ENCODE peak calls at places on chromosomes 16 and 17, in nine cellular contexts. A is BE2C, P is adrenal gland, L is brain microvascular endothelial cell, C is testis, S is kidney epithelial cell, R is thoracic aorta, X is GM23338, F is sigmoid colon. U is an unnamed sample.
A peak's percentile ranks its signal among the peaks of the same experiment; 100 is the strongest.

GRCh38 chr16:369866-370436 is 387 bp downstream of the MRPL28 start:
- DNase-seq in R (no peak), P (no peak), C (no peak), S (no peak), L (no peak), A (no peak), X (peak; percentile 71), F (peak; percentile 68), U (no peak)

GRCh38 chr16:12319464-12320030 is 343.0 kb downstream of the SNX29 start:
- DNase-seq in C (no peak), L (no peak), P (no peak), R (no peak), A (peak; percentile 22), S (no peak), X (peak; percentile 16), F (no peak), U (no peak)

GRCh38 chr17:951388-952132 is 28.0 kb downstream of the NXN start:
- DNase-seq in L (peak; percentile 83), S (peak; percentile 81), F (peak; percentile 85), P (peak; percentile 62), A (no peak), X (peak; percentile 85), R (no peak), C (no peak), U (peak; percentile 96)

GRCh38 chr17:21058098-21058893 is 15.5 kb upstream of the USP22 start:
- DNase-seq in A (peak; percentile 18), P (no peak), S (no peak), L (peak; percentile 67), X (no peak), R (no peak), C (no peak), F (no peak), U (peak; percentile 24)

GRCh38 chr17:65514082-65514481 is 47.4 kb downstream of the AXIN2 start:
- DNase-seq in F (peak; percentile 2), S (no peak), R (no peak), L (peak; percentile 80), P (no peak), X (no peak), A (no peak), C (no peak), U (no peak)

GRCh38 chr17:45020354-45021138 is 30.9 kb downstream of the DCAKD start:
- DNase-seq in C (peak; percentile 48), R (no peak), S (peak; percentile 19), F (peak; percentile 76), L (peak; percentile 15), A (peak; percentile 60), P (no peak), X (peak; percentile 82), U (no peak)

GRCh38 chr16:75494696-75495601 is at the start of gene CHST6:
- DNase-seq in S (no peak), F (no peak), X (peak; percentile 91), P (peak; percentile 77), C (peak; percentile 63), L (peak; percentile 7), R (no peak), A (no peak), U (peak; percentile 69)

GRCh38 chr16:58732545-58733247 is 1.4 kb downstream of the GOT2 start:
- DNase-seq in F (no peak), S (peak; percentile 14), P (no peak), L (peak; percentile 22), X (peak; percentile 11), R (no peak), C (no peak), A (no peak), U (no peak)

GRCh38 chr16:49947907-49948678 is 76.9 kb upstream of the CNEP1R1 start:
- DNase-seq in X (no peak), F (no peak), L (no peak), A (no peak), C (no peak), S (no peak), R (no peak), P (no peak), U (no peak)

GRCh38 chr16:1645914-1646525 is 32.1 kb upstream of the JPT2 start:
- DNase-seq in S (no peak), L (peak; percentile 29), C (no peak), P (no peak), F (no peak), A (no peak), X (no peak), R (no peak), U (peak; percentile 40)

GRCh38 chr16:46970089-46970488 is 3.4 kb downstream of the DNAJA2 start:
- DNase-seq in C (peak; percentile 28), R (no peak), P (peak; percentile 75), F (no peak), L (no peak), A (no peak), S (no peak), X (no peak), U (no peak)

GRCh38 chr17:12597895-12598294 is 67.8 kb upstream of the MYOCD start:
- DNase-seq in P (no peak), A (no peak), X (no peak), S (no peak), L (no peak), C (no peak), R (no peak), F (no peak), U (no peak)

GRCh38 chr17:45294506-45294905 is 22.3 kb downstream of the MAP3K14 start:
- DNase-seq in F (no peak), X (no peak), C (peak; percentile 72), R (no peak), A (no peak), L (peak; percentile 83), P (peak; percentile 74), S (no peak), U (no peak)

GRCh38 chr16:81908466-81909230 is 102.6 kb downstream of the SDR42E1 start:
- DNase-seq in R (no peak), C (no peak), P (no peak), F (peak; percentile 52), L (no peak), A (no peak), X (no peak), S (no peak), U (no peak)

GRCh38 chr17:59506907-59507726 is 58.3 kb upstream of the DHX40 start:
- DNase-seq in A (no peak), R (no peak), P (peak; percentile 77), X (no peak), L (peak; percentile 23), S (no peak), C (no peak), F (no peak), U (no peak)

GRCh38 chr17:77857613-77858012 is 100.9 kb upstream of the TNRC6C start:
- DNase-seq in C (no peak), X (no peak), S (no peak), P (no peak), F (no peak), A (no peak), R (no peak), L (no peak), U (no peak)

GRCh38 chr16:88940196-88941050 is 36.6 kb downstream of the CBFA2T3 start:
- DNase-seq in P (no peak), X (peak; percentile 61), S (no peak), A (no peak), C (no peak), L (no peak), F (no peak), R (no peak), U (no peak)

GRCh38 chr16:35798885-35799426 is 2339.5 kb downstream of the TP53TG3F start:
- DNase-seq in F (no peak), P (no peak), A (peak; percentile 89), S (no peak), C (no peak), R (no peak), L (no peak), X (no peak), U (no peak)

GRCh38 chr17:67376509-67376891 is 581 bp upstream of the PITPNC1 start:
- DNase-seq in X (no peak), C (peak; percentile 40), S (no peak), A (peak; percentile 34), L (peak; percentile 34), R (no peak), F (peak; percentile 68), P (peak; percentile 25), U (no peak)

GRCh38 chr17:81157848-81158687 is 7.2 kb upstream of the PVALEF start:
- DNase-seq in C (no peak), R (no peak), S (no peak), F (no peak), P (no peak), L (no peak), X (no peak), A (no peak), U (no peak)

GRCh38 chr17:74728033-74728701 is 8.9 kb upstream of the RAB37 start:
- DNase-seq in R (no peak), X (no peak), L (no peak), A (no peak), C (no peak), P (no peak), S (no peak), F (no peak), U (no peak)

GRCh38 chr16:86033016-86033474 is 134.1 kb downstream of the IRF8 start:
- DNase-seq in P (no peak), F (peak; percentile 64), A (no peak), C (no peak), X (peak; percentile 33), R (no peak), L (no peak), S (no peak), U (peak; percentile 36)
- TF ChIP-seq CTCF in P (no peak), F (no peak), A (no peak), C (no peak), X (no peak), R (no peak), L (no peak), S (no peak), U (no peak)

DNA sequence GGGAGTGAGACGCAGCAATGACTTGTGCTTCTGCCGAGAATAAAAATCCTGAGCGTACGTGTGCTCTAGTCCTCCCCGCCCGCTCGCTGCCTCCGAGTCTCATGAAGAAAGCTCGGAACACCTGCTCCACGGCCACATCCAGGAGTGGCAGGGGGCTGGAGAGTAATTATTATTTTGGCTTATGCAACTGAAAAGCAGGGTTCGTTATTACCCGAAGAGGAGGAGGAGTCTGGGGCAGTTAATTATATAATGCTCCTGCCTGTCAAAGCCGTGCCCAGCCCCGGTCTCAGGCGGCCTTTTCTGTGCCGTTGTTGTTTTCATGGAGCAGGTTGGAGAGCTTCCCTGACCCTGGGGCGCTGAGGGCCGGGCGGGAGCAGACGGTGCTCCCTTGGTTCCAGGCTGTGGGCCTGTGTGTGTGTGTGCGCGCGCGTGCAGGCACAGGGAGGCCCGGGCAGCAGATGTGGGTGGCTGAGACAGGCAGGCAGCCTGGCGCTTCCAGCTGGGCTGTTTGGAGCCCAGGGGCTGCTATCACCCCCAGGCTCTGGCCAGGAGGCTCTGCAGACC is 2.3 kb downstream of the JPH3 start:
- DNase-seq in A (peak; percentile 32), L (no peak), C (no peak), S (no peak), F (no peak), X (no peak), P (no peak), R (no peak), U (no peak)
- H3K27me3 ChIP-seq in A (peaks cover 68% of the 10 kb centered on the region), L (peaks cover 58% of the 10 kb centered on the region), C (no peaks in the 10 kb centered on the region), S (peaks cover 57% of the 10 kb centered on the region), F (peaks cover 52% of the 10 kb centered on the region), X (peaks cover 6% of the 10 kb centered on the region), P (peaks cover 63% of the 10 kb centered on the region), R (no peaks in the 10 kb centered on the region), U (peaks cover 8% of the 10 kb centered on the region)

GRCh38 chr17:2475056-2475455 is 36.6 kb downstream of the METTL16 start:
- DNase-seq in R (no peak), X (no peak), S (no peak), L (no peak), A (no peak), C (no peak), P (no peak), F (no peak), U (no peak)
- H3K36me3 ChIP-seq in R (peaks cover 19% of the 10 kb centered on the region), X (peaks cover 19% of the 10 kb centered on the region), S (no peaks in the 10 kb centered on the region), L (peaks cover 14% of the 10 kb centered on the region), A (peaks cover 4% of the 10 kb centered on the region), C (peaks cover under 1% of the 10 kb centered on the region), P (no peaks in the 10 kb centered on the region), F (peaks cover 10% of the 10 kb centered on the region), U (peaks cover 6% of the 10 kb centered on the region)

GRCh38 chr17:50551884-50552283 is 4.9 kb downstream of the SPATA20 start:
- DNase-seq in X (no peak), F (no peak), A (no peak), L (no peak), P (no peak), C (no peak), S (no peak), R (no peak), U (no peak)
- TF ChIP-seq CTCF in X (no peak), F (no peak), A (no peak), L (no peak), P (no peak), C (no peak), S (no peak), R (no peak), U (no peak)